ENCODE peak calls at places on chromosomes 5 and 9, in four cellular contexts. K is K562, L is H1, Y is HepG2. H is an unnamed sample. For H3K4me1, the result is how much of the 10 kb centered on the place peaks cover.

GRCh38 chr5:147188200-147189108 is 46.4 kb upstream of the STK32A start:
- DNase-seq in K (peak), L (peak), Y (peak), H (peak)

GRCh38 chr5:60977956-60978737 is 33.1 kb downstream of the NDUFAF2 start:
- DNase-seq in K (peak), L (no peak), Y (no peak), H (no peak)

GRCh38 chr5:3622961-3623360 is 27.3 kb downstream of the IRX1 start:
- DNase-seq in K (no peak), L (no peak), Y (no peak), H (no peak)

GRCh38 chr9:9752722-9753121 is 860.1 kb downstream of the PTPRD start:
- DNase-seq in K (no peak), L (no peak), Y (peak), H (no peak)

GRCh38 chr9:126395439-126396212 is 69.0 kb downstream of the MVB12B start:
- DNase-seq in K (no peak), L (no peak), Y (no peak), H (peak)

GRCh38 chr9:89869774-89870173 is 265.0 kb downstream of the GADD45G start:
- DNase-seq in K (no peak), L (no peak), Y (no peak), H (no peak)

GRCh38 chr5:18457255-18457654 is 823.0 kb downstream of the TAF11L14 start:
- DNase-seq in K (no peak), L (no peak), Y (no peak), H (no peak)

GRCh38 chr5:118017536-118017935 is 970.8 kb downstream of the DTWD2 start:
- DNase-seq in K (no peak), L (no peak), Y (no peak), H (no peak)

GRCh38 chr9:99998266-99998665 is 91.8 kb downstream of the STX17 start:
- DNase-seq in K (no peak), L (peak), Y (no peak), H (no peak)

GRCh38 chr5:78221964-78222451 is 72.5 kb downstream of the AP3B1 start:
- DNase-seq in K (peak), L (no peak), Y (no peak), H (no peak)

GRCh38 chr5:37738057-37738691 is 101.7 kb downstream of the GDNF start:
- DNase-seq in K (peak), L (no peak), Y (peak), H (peak)

GRCh38 chr9:68446836-68447235 is 90.4 kb downstream of the PGM5 start:
- DNase-seq in K (no peak), L (no peak), Y (no peak), H (no peak)

GRCh38 chr9:97811534-97812246 is 41.3 kb upstream of the FOXE1 start:
- DNase-seq in K (no peak), L (no peak), Y (no peak), H (peak)

GRCh38 chr5:166342330-166342891 is 1949.0 kb upstream of the WWC1 start:
- DNase-seq in K (no peak), L (no peak), Y (no peak), H (no peak)

GRCh38 chr9:121383715-121384114 is 13.7 kb upstream of the STOM start:
- DNase-seq in K (no peak), L (no peak), Y (no peak), H (no peak)

GRCh38 chr9:85479305-85479704 is 262.4 kb downstream of the AGTPBP1 start:
- DNase-seq in K (no peak), L (no peak), Y (no peak), H (no peak)

GRCh38 chr5:72451771-72452505 is 55.3 kb downstream of the ZNF366 start:
- DNase-seq in K (no peak), L (no peak), Y (no peak), H (peak)

GRCh38 chr9:38226491-38226951 is 157.5 kb upstream of the SHB start:
- DNase-seq in K (peak), L (no peak), Y (peak), H (no peak)

GRCh38 chr5:478982-479535 is 36.1 kb downstream of the EXOC3 start:
- DNase-seq in K (no peak), L (no peak), Y (no peak), H (no peak)

GRCh38 chr9:12784461-12785250 is 9.8 kb downstream of the LURAP1L start:
- DNase-seq in K (peak), L (no peak), Y (peak), H (peak)

GRCh38 chr9:134341929-134342745 is 15.9 kb downstream of the RXRA start:
- DNase-seq in K (no peak), L (no peak), Y (no peak), H (no peak)

GRCh38 chr9:134339183-134339806 is 13.0 kb downstream of the RXRA start:
- DNase-seq in K (no peak), L (no peak), Y (no peak), H (peak)

GRCh38 chr9:134342746-134343115 is 16.5 kb downstream of the RXRA start:
- DNase-seq in K (no peak), L (no peak), Y (no peak), H (no peak)

GRCh38 chr9:134340475-134341186 is 14.4 kb downstream of the RXRA start:
- DNase-seq in K (no peak), L (no peak), Y (no peak), H (peak)

DNA sequence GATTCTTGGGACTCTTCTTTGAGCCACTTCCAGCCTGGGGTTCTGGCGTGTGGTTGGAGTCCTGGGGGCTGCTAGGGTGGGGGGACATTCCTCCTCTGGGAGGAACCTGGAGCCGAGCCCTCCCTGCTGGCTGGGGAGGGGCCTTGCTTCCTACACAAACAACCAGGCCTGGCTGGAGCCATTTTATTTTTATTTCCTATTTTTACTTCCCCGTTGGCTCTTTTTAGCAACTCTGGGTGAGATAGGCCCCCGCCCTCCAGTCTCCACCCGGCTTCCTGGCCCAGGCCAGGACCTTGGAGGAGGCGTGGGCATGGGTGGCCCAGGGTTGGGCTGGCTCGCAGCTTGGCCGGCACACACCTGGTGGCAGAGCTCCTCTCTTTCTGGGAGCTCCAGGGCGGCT is 15.1 kb downstream of the RXRA start:
- DNase-seq in K (no peak), L (no peak), Y (no peak), H (no peak)
- H3K4me1 ChIP-seq in K (under half), L (under half), Y (under half), H (under half)

DNA sequence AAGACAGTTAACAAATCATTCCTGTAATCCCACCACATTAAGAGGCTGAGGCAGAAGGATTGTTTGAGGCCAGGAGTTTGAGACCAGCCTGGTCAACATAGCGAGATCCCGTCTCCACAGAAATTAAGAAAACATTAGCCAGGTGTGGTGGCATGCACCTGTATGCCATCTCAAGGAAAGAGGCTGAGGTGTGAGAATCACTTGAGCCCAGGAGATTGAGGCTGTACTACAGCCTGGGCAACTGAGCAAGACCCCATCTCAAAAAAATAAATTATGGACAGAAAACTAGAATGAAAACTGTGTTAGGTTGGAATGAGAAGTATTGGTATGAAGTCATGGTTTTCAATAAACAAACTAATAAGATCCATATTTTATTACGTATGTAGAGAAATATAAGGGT is 23.0 kb upstream of the AK3 start:
- DNase-seq in K (no peak), L (no peak), Y (no peak), H (no peak)
- TF ChIP-seq JUN in K (no peak), L (no peak), Y (no peak), H (no peak)

GRCh38 chr9:132163876-132164603 is 2.2 kb downstream of the NTNG2 start:
- DNase-seq in K (no peak), L (no peak), Y (no peak), H (no peak)

GRCh38 chr9:132161743-132162187 is at the start of gene NTNG2:
- DNase-seq in K (no peak), L (no peak), Y (no peak), H (no peak)

GRCh38 chr9:132163457-132163875 is 1.6 kb downstream of the NTNG2 start:
- DNase-seq in K (no peak), L (no peak), Y (no peak), H (peak)

GRCh38 chr9:132160802-132161742 is 786 bp upstream of the NTNG2 start:
- DNase-seq in K (no peak), L (no peak), Y (no peak), H (peak)

GRCh38 chr9:132162764-132163456 is 1.1 kb downstream of the NTNG2 start:
- DNase-seq in K (no peak), L (no peak), Y (no peak), H (no peak)
- TF ChIP-seq EZH2 in K (no peak), L (peak), Y (peak), H (peak)

GRCh38 chr5:28402590-28403301 is 1364.4 kb upstream of the CDH9 start:
- DNase-seq in K (no peak), L (no peak), Y (no peak), H (no peak)
- H3K4me1 ChIP-seq in K (under half), L (under half), Y (under half), H (under half)

GRCh38 chr9:111799506-111799905 is 4.8 kb upstream of the SHOC1 start:
- DNase-seq in K (no peak), L (no peak), Y (no peak), H (no peak)

GRCh38 chr9:111798786-111799185 is 4.0 kb upstream of the SHOC1 start:
- DNase-seq in K (no peak), L (no peak), Y (no peak), H (no peak)

GRCh38 chr9:111789881-111790280 is 4.9 kb downstream of the SHOC1 start:
- DNase-seq in K (no peak), L (no peak), Y (no peak), H (no peak)

GRCh38 chr9:111795557-111795839 is 761 bp upstream of the SHOC1 start:
- DNase-seq in K (no peak), L (no peak), Y (no peak), H (no peak)

DNA sequence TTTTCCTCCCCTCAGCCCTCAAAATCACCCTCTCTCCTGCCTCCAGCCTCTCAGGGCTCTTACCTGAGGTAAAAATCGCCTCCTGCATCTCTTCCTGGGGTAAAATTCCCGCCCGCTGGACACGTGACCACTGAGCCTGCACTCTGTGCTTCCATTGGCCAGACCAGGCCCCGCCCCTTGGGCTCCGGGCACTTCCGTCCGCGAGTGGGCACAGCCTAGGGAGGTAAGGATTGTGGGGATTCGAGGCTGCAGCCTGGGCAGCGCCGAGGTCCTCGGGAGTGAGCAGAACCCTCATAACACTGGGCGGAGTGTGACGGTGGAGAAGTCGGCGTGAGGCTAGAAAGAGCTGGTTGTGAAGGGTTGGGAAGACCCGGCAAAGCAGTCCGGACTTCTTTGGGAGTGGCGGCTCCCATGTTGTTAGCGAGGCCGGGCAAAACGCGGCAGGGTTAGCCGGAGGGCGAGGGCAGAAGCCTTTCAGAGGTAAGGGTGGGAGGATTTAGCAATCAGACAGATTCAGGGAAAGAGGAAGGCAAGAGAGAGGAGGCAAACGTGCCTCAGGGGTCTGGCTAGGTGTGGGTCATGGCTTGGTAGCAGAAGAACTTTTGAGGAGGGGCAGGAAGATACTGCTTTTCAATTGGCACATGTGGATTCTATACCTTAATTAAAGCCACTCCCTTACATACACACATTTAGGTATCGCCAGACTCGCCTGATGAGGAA is at the start of gene SHOC1:
- DNase-seq in K (no peak), L (no peak), Y (no peak), H (no peak)
- TF ChIP-seq JUN in K (no peak), L (no peak), Y (no peak), H (no peak)